ENCODE peak calls at places on chromosomes 7 and 10, in eight cellular contexts. Y, J, Z, Q, U, I, T and G are unnamed samples.

GRCh38 chr10:133129151-133129853 is 30.7 kb upstream of the KNDC1 start:
- DNase-seq in I (no peak), Z (no peak), T (no peak), Y (peak; percentile 38), U (no peak), J (no peak), Q (no peak), G (peak; percentile 16)

GRCh38 chr10:42979181-42979580 is 97.7 kb upstream of the RET start:
- DNase-seq in I (no peak), Z (no peak), Y (no peak), U (no peak), J (no peak), T (peak; percentile 9), Q (no peak), G (no peak)

GRCh38 chr7:48384180-48384752 is 213.0 kb downstream of the ABCA13 start:
- DNase-seq in U (no peak), J (no peak), T (no peak), Z (no peak), Y (no peak), Q (no peak), I (no peak), G (no peak)

GRCh38 chr7:10429031-10429430 is 544.6 kb upstream of the PHF14 start:
- DNase-seq in Y (no peak), I (no peak), Q (no peak), T (no peak), U (no peak), J (no peak), Z (no peak), G (no peak)

GRCh38 chr7:64706625-64707292 is 40.8 kb downstream of the ZNF107 start:
- DNase-seq in Q (no peak), T (no peak), J (no peak), Z (no peak), Y (no peak), I (no peak), U (no peak), G (no peak)

GRCh38 chr10:113718974-113719822 is 32.3 kb upstream of the PLEKHS1 start:
- DNase-seq in U (no peak), Y (no peak), Q (no peak), T (no peak), J (no peak), I (no peak), Z (no peak), G (no peak)

GRCh38 chr10:132507956-132508490 is 29.6 kb upstream of the INPP5A start:
- DNase-seq in I (no peak), Z (no peak), Y (no peak), T (no peak), U (no peak), Q (no peak), J (no peak), G (no peak)

GRCh38 chr7:137329411-137329810 is 14.1 kb downstream of the PTN start:
- DNase-seq in Q (no peak), T (no peak), J (no peak), U (no peak), I (no peak), Y (no peak), Z (peak; percentile 5), G (no peak)

GRCh38 chr7:140526901-140527664 is 47.8 kb upstream of the MKRN1 start:
- DNase-seq in Y (no peak), I (no peak), Q (no peak), Z (peak; percentile 33), U (no peak), T (no peak), J (no peak), G (no peak)

GRCh38 chr7:67753891-67754290 is 757.3 kb downstream of the TYW1 start:
- DNase-seq in Q (no peak), Y (no peak), J (no peak), U (no peak), Z (no peak), I (peak; percentile 5), T (no peak), G (peak; percentile 19)

GRCh38 chr7:33388332-33388731 is 259.0 kb downstream of the BBS9 start:
- DNase-seq in Q (no peak), J (no peak), Y (no peak), I (no peak), U (no peak), Z (peak; percentile 18), T (no peak), G (no peak)

GRCh38 chr10:132550366-132551092 is 12.9 kb downstream of the INPP5A start:
- DNase-seq in I (peak; percentile 11), Y (no peak), Z (no peak), J (no peak), Q (no peak), U (no peak), T (peak; percentile 42), G (no peak)

GRCh38 chr10:43888551-43888950 is 239.9 kb upstream of the ZNF32 start:
- DNase-seq in I (no peak), U (no peak), Y (no peak), T (no peak), Z (peak; percentile 95), J (no peak), Q (no peak), G (no peak)

GRCh38 chr7:118078015-118078414 is 105.9 kb upstream of the LSM8 start:
- DNase-seq in Q (no peak), Z (no peak), J (no peak), U (no peak), T (no peak), I (no peak), Y (no peak), G (no peak)

GRCh38 chr10:72260215-72260587 is 13.5 kb upstream of the DDIT4 start:
- DNase-seq in I (peak; percentile 56), Y (no peak), T (no peak), J (no peak), Z (no peak), Q (no peak), U (no peak), G (peak; percentile 43)

GRCh38 chr7:134669845-134670373 is 23.3 kb downstream of the BPGM start:
- DNase-seq in Y (peak; percentile 71), I (no peak), U (no peak), Z (peak; percentile 96), T (peak; percentile 87), Q (peak; percentile 84), J (peak; percentile 35), G (peak; percentile 59)

GRCh38 chr7:151087247-151088018 is 1.2 kb downstream of the AGAP3 start:
- DNase-seq in Q (peak; percentile 37), I (peak; percentile 54), U (no peak), Z (peak; percentile 52), J (peak; percentile 75), Y (peak; percentile 71), T (no peak), G (peak; percentile 67)
- H3K27ac ChIP-seq in Q (peak overlapping the region; percentile 62), I (peak overlapping the region; percentile 88), U (no peak overlapping the region), Z (peak overlapping the region; percentile 63), J (peak overlapping the region; percentile 45), Y (peak overlapping the region; percentile 53), T (no peak overlapping the region), G (peak overlapping the region; percentile 95)

GRCh38 chr10:79273603-79274002 is 73.7 kb upstream of the PPIF start:
- DNase-seq in U (no peak), T (no peak), Z (no peak), J (no peak), Q (no peak), Y (no peak), I (peak; percentile 48), G (peak; percentile 79)

GRCh38 chr10:79272353-79272752 is 74.9 kb upstream of the PPIF start:
- DNase-seq in I (no peak), Q (no peak), T (no peak), J (no peak), U (no peak), Y (no peak), Z (no peak), G (no peak)

GRCh38 chr10:79275431-79275851 is 71.8 kb upstream of the PPIF start:
- DNase-seq in U (no peak), T (no peak), Y (peak; percentile 71), Q (no peak), Z (no peak), I (peak; percentile 36), J (no peak), G (peak; percentile 82)

GRCh38 chr10:79275105-79275430 is 72.2 kb upstream of the PPIF start:
- DNase-seq in J (no peak), Q (no peak), U (no peak), I (no peak), Y (no peak), Z (no peak), T (no peak), G (no peak)

GRCh38 chr10:79274279-79275104 is 72.8 kb upstream of the PPIF start:
- DNase-seq in U (no peak), Y (peak; percentile 88), T (no peak), J (peak; percentile 35), Z (no peak), I (peak; percentile 87), Q (no peak), G (peak; percentile 86)
- H3K4me1 ChIP-seq in U (peaks cover 2% of the 10 kb centered on the region), Y (no peaks in the 10 kb centered on the region), T (no peaks in the 10 kb centered on the region), J (peaks cover 37% of the 10 kb centered on the region), Z (peaks cover 24% of the 10 kb centered on the region), I (peaks cover 80% of the 10 kb centered on the region), Q (no peaks in the 10 kb centered on the region), G (peaks cover 85% of the 10 kb centered on the region)

DNA sequence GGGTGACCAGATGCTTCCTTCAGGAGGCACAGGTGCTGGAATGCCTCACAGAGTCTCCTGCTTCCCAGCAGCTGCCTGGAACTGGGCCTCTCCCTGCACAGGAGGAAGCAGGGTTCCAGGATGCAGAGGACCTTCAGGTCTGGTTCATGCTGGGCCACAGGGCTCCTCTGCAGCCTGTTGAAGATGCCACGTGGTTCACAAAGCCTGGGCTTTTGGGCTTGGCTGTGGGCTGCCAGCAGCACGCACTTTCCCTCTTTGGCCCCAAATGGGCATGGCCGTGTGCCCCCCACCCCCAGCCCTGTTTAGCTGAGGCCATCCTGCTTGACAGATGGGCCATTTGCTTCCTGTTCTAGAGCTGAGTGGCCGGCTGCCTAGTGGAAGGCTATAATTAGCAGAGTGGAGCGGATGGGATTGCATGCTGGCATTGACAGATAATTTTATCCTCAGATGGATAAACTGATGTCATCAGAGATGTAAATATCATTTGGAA is 28.0 kb downstream of the TSPAN15 start:
- DNase-seq in T (no peak), U (no peak), J (peak; percentile 47), Z (no peak), Y (peak; percentile 77), Q (no peak), I (peak; percentile 70), G (peak; percentile 70)
- H3K27ac ChIP-seq in T (no peak overlapping the region), U (no peak overlapping the region), J (peak overlapping the region; percentile 96), Z (no peak overlapping the region), Y (peak overlapping the region; percentile 80), Q (no peak overlapping the region), I (peak overlapping the region; percentile 62), G (peak overlapping the region; percentile 91)

GRCh38 chr7:562789-563628 is 43.4 kb upstream of the PDGFA start:
- DNase-seq in Q (no peak), J (no peak), U (no peak), I (no peak), Y (no peak), T (no peak), Z (no peak), G (no peak)

GRCh38 chr7:560966-561630 is 41.5 kb upstream of the PDGFA start:
- DNase-seq in Y (no peak), T (no peak), U (no peak), Z (no peak), I (no peak), Q (no peak), J (no peak), G (no peak)

GRCh38 chr7:561631-562393 is 42.2 kb upstream of the PDGFA start:
- DNase-seq in Q (no peak), U (no peak), I (no peak), J (no peak), Z (no peak), T (peak; percentile 36), Y (no peak), G (no peak)

GRCh38 chr7:563629-564170 is 44.1 kb upstream of the PDGFA start:
- DNase-seq in T (no peak), I (no peak), J (no peak), U (no peak), Q (no peak), Y (no peak), Z (no peak), G (no peak)

GRCh38 chr7:562394-562675 is 42.7 kb upstream of the PDGFA start:
- DNase-seq in I (no peak), Q (no peak), J (no peak), U (no peak), Y (no peak), T (no peak), Z (no peak), G (no peak)
- H3K4me1 ChIP-seq in I (peaks cover 10% of the 10 kb centered on the region), Q (no peaks in the 10 kb centered on the region), J (no peaks in the 10 kb centered on the region), U (no peaks in the 10 kb centered on the region), Y (no peaks in the 10 kb centered on the region), T (no peaks in the 10 kb centered on the region), Z (no peaks in the 10 kb centered on the region), G (no peaks in the 10 kb centered on the region)